ENCODE peak calls at places on chromosome 4, in six cellular contexts. Y is naive thymus-derived CD8-positive, alpha-beta T cell; N is stimulated activated naive CD4-positive, alpha-beta T cell; O is stimulated activated CD4-positive, alpha-beta T cell treated with anti-CD3 and anti-CD28 coated beads, Interleukin-12 subunit alpha, Interleukin-12 subunit beta, amount 100 ng/mL, for 4 hours; J is K562; P is GM12891. C is an unnamed sample.

GRCh38 chr4:945274-946102 is 13.2 kb downstream of the TMEM175 start:
- DNase-seq in J (no peak), Y (no peak), P (no peak), O (no peak), N (no peak), C (peak)

GRCh38 chr4:120922390-120923200 is at the start of gene PRDM5:
- DNase-seq in P (peak), O (peak), J (no peak), N (no peak), Y (peak), C (no peak)

GRCh38 chr4:168374772-168375523 is 56.4 kb upstream of the DDX60 start:
- DNase-seq in O (no peak), P (no peak), Y (no peak), N (no peak), J (no peak), C (no peak)

GRCh38 chr4:121698119-121698732 is 1.4 kb upstream of the ANXA5 start:
- DNase-seq in O (no peak), J (no peak), N (no peak), Y (no peak), P (no peak), C (no peak)

GRCh38 chr4:24279492-24279891 is 304.9 kb downstream of the DHX15 start:
- DNase-seq in Y (no peak), O (no peak), P (no peak), J (no peak), N (no peak), C (no peak)

GRCh38 chr4:52028970-52029369 is 8.8 kb upstream of the LRRC66 start:
- DNase-seq in J (no peak), Y (no peak), N (no peak), O (no peak), P (no peak), C (no peak)

GRCh38 chr4:138162259-138162658 is 79.9 kb downstream of the SLC7A11 start:
- DNase-seq in Y (no peak), O (no peak), P (no peak), N (no peak), J (no peak), C (no peak)

GRCh38 chr4:121339824-121340223 is 41.0 kb downstream of the QRFPR start:
- DNase-seq in O (no peak), Y (no peak), N (no peak), P (no peak), J (no peak), C (no peak)

GRCh38 chr4:53185853-53186590 is 179.8 kb downstream of the SCFD2 start:
- DNase-seq in J (no peak), N (no peak), Y (no peak), P (no peak), O (no peak), C (no peak)

GRCh38 chr4:123107444-123108252 is 185.3 kb upstream of the NUDT6 start:
- DNase-seq in N (no peak), O (no peak), Y (no peak), J (no peak), P (no peak), C (no peak)

GRCh38 chr4:23225024-23225423 is 532.3 kb downstream of the GBA3 start:
- DNase-seq in N (no peak), P (no peak), Y (no peak), O (no peak), J (no peak), C (no peak)

GRCh38 chr4:45569619-45570018 is 554.2 kb downstream of the GABRG1 start:
- DNase-seq in P (no peak), N (no peak), J (no peak), Y (no peak), O (no peak), C (no peak)

GRCh38 chr4:44479731-44480130 is 31.1 kb upstream of the KCTD8 start:
- DNase-seq in P (no peak), O (no peak), N (no peak), J (no peak), Y (no peak), C (no peak)

GRCh38 chr4:519885-520595 is 21.0 kb downstream of the PIGG start:
- DNase-seq in O (no peak), N (no peak), J (no peak), Y (no peak), P (no peak), C (no peak)

GRCh38 chr4:178165251-178165650 is 723.0 kb upstream of the AGA start:
- DNase-seq in O (no peak), P (no peak), N (no peak), J (no peak), Y (no peak), C (no peak)

C was measured in HAP-1.